ENCODE peak calls at places on chromosomes 13 and 19, in ten cellular contexts. T, V, C, U, P, R, I, M, O and D are unnamed samples.

GRCh38 chr19:10615429-10616023 is 9.8 kb upstream of the SLC44A2 start:
- DNase-seq in T (no peak), V (no peak), C (no peak), U (no peak), P (no peak), R (no peak), I (no peak), M (no peak), O (no peak), D (no peak)

GRCh38 chr13:105343134-105343806 is 1192.2 kb downstream of the EFNB2 start:
- DNase-seq in T (no peak), V (no peak), C (no peak), U (peak; percentile 59), P (no peak), R (no peak), I (no peak), M (no peak), O (no peak), D (no peak)

GRCh38 chr19:53942001-53942786 is 20.5 kb upstream of the CACNG8 start:
- DNase-seq in T (no peak), V (no peak), C (peak; percentile 78), U (no peak), P (no peak), R (peak; percentile 75), I (no peak), M (no peak), O (no peak), D (no peak)

GRCh38 chr19:4416268-4416667 is 13.8 kb downstream of the CHAF1A start:
- DNase-seq in T (no peak), V (no peak), C (no peak), U (no peak), P (no peak), R (no peak), I (no peak), M (no peak), O (no peak), D (no peak)

GRCh38 chr19:14347999-14348889 is 33.0 kb upstream of the ADGRE5 start:
- DNase-seq in T (peak; percentile 77), V (peak; percentile 34), C (peak; percentile 95), U (no peak), P (peak; percentile 65), R (peak; percentile 93), I (no peak), M (peak; percentile 25), O (peak; percentile 77), D (peak; percentile 62)

GRCh38 chr13:45456196-45456972 is 8.4 kb upstream of the COG3 start:
- DNase-seq in T (no peak), V (no peak), C (no peak), U (peak; percentile 69), P (no peak), R (no peak), I (no peak), M (no peak), O (no peak), D (no peak)

GRCh38 chr19:58330458-58330857 is 3.7 kb downstream of the ZSCAN22 start:
- DNase-seq in T (no peak), V (no peak), C (no peak), U (peak; percentile 76), P (peak; percentile 9), R (no peak), I (no peak), M (no peak), O (no peak), D (no peak)

GRCh38 chr19:18348171-18348570 is 7.8 kb downstream of the PGPEP1 start:
- DNase-seq in T (no peak), V (no peak), C (no peak), U (no peak), P (no peak), R (no peak), I (no peak), M (no peak), O (no peak), D (no peak)

GRCh38 chr13:37978680-37979079 is 109.1 kb upstream of the TRPC4 start:
- DNase-seq in T (no peak), V (no peak), C (no peak), U (no peak), P (no peak), R (no peak), I (no peak), M (no peak), O (no peak), D (no peak)

GRCh38 chr19:49468746-49469447 is 5.1 kb upstream of the FLT3LG start:
- DNase-seq in T (peak; percentile 91), V (no peak), C (no peak), U (no peak), P (peak; percentile 44), R (peak; percentile 46), I (peak; percentile 82), M (no peak), O (peak; percentile 90), D (peak; percentile 80)

GRCh38 chr19:8612807-8613171 is 2.3 kb upstream of the ADAMTS10 start:
- DNase-seq in T (no peak), V (no peak), C (no peak), U (no peak), P (no peak), R (no peak), I (no peak), M (no peak), O (no peak), D (no peak)

GRCh38 chr19:13463296-13463695 is 43.0 kb downstream of the CACNA1A start:
- DNase-seq in T (no peak), V (no peak), C (no peak), U (peak; percentile 15), P (peak; percentile 2), R (no peak), I (no peak), M (no peak), O (no peak), D (no peak)

GRCh38 chr13:27979765-27980279 is 8.7 kb downstream of the URAD start:
- DNase-seq in T (no peak), V (no peak), C (no peak), U (no peak), P (no peak), R (no peak), I (no peak), M (no peak), O (no peak), D (no peak)

GRCh38 chr19:5048091-5048726 is 79.3 kb downstream of the KDM4B start:
- DNase-seq in T (peak; percentile 87), V (peak; percentile 85), C (peak; percentile 96), U (peak; percentile 67), P (peak; percentile 82), R (peak; percentile 94), I (no peak), M (peak; percentile 71), O (peak; percentile 89), D (peak; percentile 77)

GRCh38 chr19:20928371-20928770 is 5.3 kb downstream of the ZNF85 start:
- DNase-seq in T (no peak), V (no peak), C (no peak), U (peak; percentile 87), P (no peak), R (no peak), I (no peak), M (no peak), O (no peak), D (no peak)

DNA sequence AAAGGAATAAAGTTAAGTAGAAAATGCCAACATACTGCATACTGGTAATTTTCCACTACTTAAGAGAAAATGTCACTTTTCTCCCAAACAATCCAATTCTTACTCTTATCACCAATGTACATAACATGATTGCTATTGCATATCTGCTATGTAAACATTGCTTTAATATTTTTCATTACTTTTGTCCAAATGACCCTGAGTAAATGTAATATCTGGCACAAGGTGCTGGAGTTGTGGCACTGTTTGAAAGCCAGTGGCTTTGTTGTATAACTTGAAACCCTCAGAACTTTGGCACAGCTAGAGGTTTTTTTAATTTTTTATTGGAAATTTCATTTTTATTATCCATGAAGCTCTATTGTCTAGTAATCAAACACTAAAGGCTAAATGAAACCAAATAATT is 45.7 kb upstream of the SPRY2 start:
- DNase-seq in T (no peak), V (no peak), C (no peak), U (no peak), P (no peak), R (no peak), I (no peak), M (peak; percentile 16), O (no peak), D (no peak)
- H3K4me3 ChIP-seq in T (no peak overlapping the region), V (no peak overlapping the region), C (no peak overlapping the region), U (no peak overlapping the region), P (no peak overlapping the region), R (no peak overlapping the region), I (no peak overlapping the region), M (no peak overlapping the region), O (no peak overlapping the region), D (no peak overlapping the region)

GRCh38 chr13:73059460-73060250 is 850 bp downstream of the KLF5 start:
- DNase-seq in T (peak; percentile 68), V (peak; percentile 53), C (no peak), U (peak; percentile 10), P (peak; percentile 73), R (peak; percentile 92), I (no peak), M (peak; percentile 81), O (peak; percentile 66), D (peak; percentile 51)
- TF ChIP-seq CTCF in T (no peak), V (no peak), C (no peak), U (peak; percentile 28), P (no peak), R (peak; percentile 19), I (no peak), M (no peak), O (no peak), D (peak; percentile 12)

GRCh38 chr13:98530236-98530635 is 46.7 kb downstream of the STK24 start:
- DNase-seq in T (peak; percentile 7), V (no peak), C (no peak), U (no peak), P (no peak), R (no peak), I (no peak), M (no peak), O (no peak), D (no peak)

GRCh38 chr13:98525852-98526512 is 50.9 kb downstream of the STK24 start:
- DNase-seq in T (peak; percentile 48), V (no peak), C (no peak), U (no peak), P (no peak), R (no peak), I (no peak), M (no peak), O (no peak), D (no peak)

GRCh38 chr13:98529171-98529570 is 47.7 kb downstream of the STK24 start:
- DNase-seq in T (peak; percentile 53), V (no peak), C (no peak), U (no peak), P (no peak), R (no peak), I (no peak), M (no peak), O (no peak), D (no peak)

GRCh38 chr13:98527526-98527925 is 49.4 kb downstream of the STK24 start:
- DNase-seq in T (peak; percentile 58), V (no peak), C (no peak), U (no peak), P (no peak), R (peak; percentile 60), I (no peak), M (no peak), O (no peak), D (no peak)

GRCh38 chr13:98528663-98529064 is 48.2 kb downstream of the STK24 start:
- DNase-seq in T (peak; percentile 68), V (no peak), C (no peak), U (peak; percentile 35), P (no peak), R (no peak), I (no peak), M (no peak), O (no peak), D (no peak)
- H3K4me1 ChIP-seq in T (no peaks in the 10 kb centered on the region), V (peaks cover 25% of the 10 kb centered on the region), C (no peaks in the 10 kb centered on the region), U (peaks cover 5% of the 10 kb centered on the region), P (peaks cover 9% of the 10 kb centered on the region), R (peaks cover 25% of the 10 kb centered on the region), I (peaks cover 47% of the 10 kb centered on the region), M (no peaks in the 10 kb centered on the region), O (no peaks in the 10 kb centered on the region), D (peaks cover 89% of the 10 kb centered on the region)

GRCh38 chr13:41495044-41495443 is 37.7 kb downstream of the RGCC start:
- DNase-seq in T (no peak), V (no peak), C (no peak), U (no peak), P (no peak), R (no peak), I (no peak), M (no peak), O (no peak), D (no peak)
- H3K4me3 ChIP-seq in T (no peak overlapping the region), V (no peak overlapping the region), C (no peak overlapping the region), U (no peak overlapping the region), P (no peak overlapping the region), R (no peak overlapping the region), I (no peak overlapping the region), M (no peak overlapping the region), O (no peak overlapping the region), D (no peak overlapping the region)